ENCODE peak calls at places on chromosomes 7 and 10, in ten cellular contexts. N is stromal cell of bone marrow; F is NCI-H526; C is CD4-positive, CD25-positive, alpha-beta regulatory T cell; O is endodermal cell; B is GM06990; W is activated T-cell treated with anti-CD3 and anti-CD28 coated beads for 24 hours; R is stimulated activated CD4-positive, alpha-beta T cell treated with anti-CD3 and anti-CD28 coated beads, Interleukin-4, amount 100 ng/mL, for 48 hours; T is EL; K is astrocyte of the hippocampus. U is an unnamed sample.

GRCh38 chr7:69166979-69167516 is 431.2 kb upstream of the AUTS2 start:
- DNase-seq in K (no peak), O (no peak), F (no peak), B (no peak), N (no peak), T (no peak), C (no peak), R (no peak), W (no peak), U (no peak)

GRCh38 chr7:2062648-2063047 is 170.1 kb downstream of the MAD1L1 start:
- DNase-seq in K (no peak), W (no peak), R (no peak), F (no peak), N (no peak), C (no peak), B (no peak), O (no peak), T (no peak), U (no peak)

GRCh38 chr10:79113827-79114226 is 45.1 kb downstream of the ZMIZ1 start:
- DNase-seq in N (no peak), T (no peak), F (no peak), B (no peak), W (no peak), R (no peak), C (no peak), O (peak), K (no peak), U (no peak)

GRCh38 chr10:58477122-58477521 is 35.5 kb upstream of the BICC1 start:
- DNase-seq in C (no peak), W (no peak), O (peak), R (no peak), N (peak), T (peak), K (peak), B (no peak), F (no peak), U (no peak)

GRCh38 chr7:80783688-80784327 is 135.0 kb downstream of the SEMA3C start:
- DNase-seq in F (no peak), W (no peak), C (no peak), K (peak), N (peak), O (no peak), B (no peak), R (no peak), T (peak), U (no peak)

GRCh38 chr10:5565671-5566581 is 41.2 kb downstream of the CALML3 start:
- DNase-seq in O (peak), W (no peak), B (no peak), T (peak), N (peak), C (no peak), F (no peak), K (no peak), R (no peak), U (no peak)

GRCh38 chr7:152989889-152990380 is 230.4 kb downstream of the ACTR3B start:
- DNase-seq in W (no peak), T (no peak), K (peak), N (no peak), C (no peak), O (peak), R (no peak), F (peak), B (no peak), U (no peak)

GRCh38 chr7:111029141-111029572 is 61.8 kb upstream of the LRRN3 start:
- DNase-seq in T (no peak), O (no peak), W (no peak), K (no peak), F (no peak), N (no peak), R (no peak), C (no peak), B (no peak), U (no peak)

GRCh38 chr7:37534893-37535610 is 86.4 kb upstream of the ELMO1 start:
- DNase-seq in W (no peak), R (no peak), T (no peak), N (no peak), B (no peak), K (no peak), O (no peak), F (peak), C (no peak), U (no peak)

GRCh38 chr7:134375206-134375605 is 58.5 kb upstream of the SLC35B4 start:
- DNase-seq in T (no peak), N (no peak), K (no peak), W (no peak), O (no peak), R (no peak), C (no peak), B (no peak), F (no peak), U (no peak)

GRCh38 chr10:122850705-122851640 is 5.3 kb upstream of the CUZD1 start:
- DNase-seq in F (no peak), B (no peak), W (no peak), C (no peak), T (peak), K (peak), R (no peak), N (peak), O (no peak), U (no peak)

GRCh38 chr10:49298666-49298989 is 342 bp upstream of the C10orf71 start:
- DNase-seq in B (no peak), N (no peak), K (no peak), C (no peak), R (no peak), T (no peak), F (peak), O (no peak), W (no peak), U (no peak)